ENCODE peak calls at places on chromosomes 16 and 17, in nine cellular contexts. One of them, this sample, is unnamed.

GRCh38 chr16:1524366-1524765 is 9.1 kb upstream of the TMEM204 start:
- DNase-seq in body of pancreas: no peak
- DNase-seq in IMR-90: no peak
- DNase-seq in fibroblast of lung: no peak
- DNase-seq in GM23338: no peak
- DNase-seq in suprapubic skin: no peak
- DNase-seq in PC-3: no peak
- DNase-seq in kidney: no peak
- DNase-seq in stomach: no peak
- DNase-seq in this sample: no peak

GRCh38 chr16:2154533-2155090 is 970 bp upstream of the TRAF7 start:
- DNase-seq in fibroblast of lung: peak
- DNase-seq in kidney: no peak
- DNase-seq in IMR-90: no peak
- DNase-seq in PC-3: no peak
- DNase-seq in suprapubic skin: no peak
- DNase-seq in body of pancreas: peak
- DNase-seq in GM23338: peak
- DNase-seq in stomach: no peak
- DNase-seq in this sample: no peak

GRCh38 chr17:3594056-3594810 is 15.0 kb downstream of the TRPV1 start:
- DNase-seq in suprapubic skin: no peak
- DNase-seq in stomach: no peak
- DNase-seq in GM23338: no peak
- DNase-seq in fibroblast of lung: peak
- DNase-seq in PC-3: peak
- DNase-seq in kidney: peak
- DNase-seq in body of pancreas: no peak
- DNase-seq in IMR-90: peak
- DNase-seq in this sample: peak

GRCh38 chr17:1561420-1562177 is 993 bp downstream of the PITPNA start:
- DNase-seq in PC-3: peak
- DNase-seq in fibroblast of lung: peak
- DNase-seq in GM23338: peak
- DNase-seq in stomach: no peak
- DNase-seq in body of pancreas: peak
- DNase-seq in IMR-90: no peak
- DNase-seq in suprapubic skin: no peak
- DNase-seq in kidney: peak
- DNase-seq in this sample: no peak

GRCh38 chr16:27085182-27085581 is 18.5 kb downstream of the C16orf82 start:
- DNase-seq in stomach: no peak
- DNase-seq in kidney: no peak
- DNase-seq in suprapubic skin: no peak
- DNase-seq in IMR-90: no peak
- DNase-seq in PC-3: no peak
- DNase-seq in body of pancreas: no peak
- DNase-seq in fibroblast of lung: no peak
- DNase-seq in GM23338: peak
- DNase-seq in this sample: no peak

GRCh38 chr16:62034236-62035114 is 1.8 kb downstream of the CDH8 start:
- DNase-seq in kidney: no peak
- DNase-seq in fibroblast of lung: no peak
- DNase-seq in suprapubic skin: no peak
- DNase-seq in GM23338: peak
- DNase-seq in stomach: no peak
- DNase-seq in body of pancreas: no peak
- DNase-seq in PC-3: no peak
- DNase-seq in IMR-90: no peak
- DNase-seq in this sample: no peak

GRCh38 chr16:101586-101985 is 23.6 kb downstream of the MPG start:
- DNase-seq in body of pancreas: no peak
- DNase-seq in stomach: no peak
- DNase-seq in PC-3: no peak
- DNase-seq in suprapubic skin: no peak
- DNase-seq in GM23338: no peak
- DNase-seq in fibroblast of lung: no peak
- DNase-seq in kidney: no peak
- DNase-seq in IMR-90: no peak
- DNase-seq in this sample: no peak

GRCh38 chr17:45341389-45342158 is 24.8 kb upstream of the MAP3K14 start:
- DNase-seq in IMR-90: peak
- DNase-seq in PC-3: peak
- DNase-seq in suprapubic skin: no peak
- DNase-seq in GM23338: peak
- DNase-seq in body of pancreas: no peak
- DNase-seq in kidney: peak
- DNase-seq in fibroblast of lung: peak
- DNase-seq in stomach: no peak
- DNase-seq in this sample: peak

GRCh38 chr17:43924558-43924957 is 17.2 kb upstream of the MPP2 start:
- DNase-seq in stomach: no peak
- DNase-seq in GM23338: no peak
- DNase-seq in kidney: no peak
- DNase-seq in body of pancreas: no peak
- DNase-seq in IMR-90: no peak
- DNase-seq in suprapubic skin: no peak
- DNase-seq in fibroblast of lung: no peak
- DNase-seq in PC-3: no peak
- DNase-seq in this sample: no peak

GRCh38 chr17:43416998-43417891 is 18.5 kb downstream of the ARL4D start:
- DNase-seq in IMR-90: peak
- DNase-seq in suprapubic skin: no peak
- DNase-seq in stomach: peak
- DNase-seq in kidney: peak
- DNase-seq in fibroblast of lung: peak
- DNase-seq in GM23338: no peak
- DNase-seq in PC-3: peak
- DNase-seq in body of pancreas: no peak
- DNase-seq in this sample: no peak

GRCh38 chr16:4830408-4830807 is 16.7 kb downstream of the GLYR1 start:
- DNase-seq in body of pancreas: no peak
- DNase-seq in IMR-90: no peak
- DNase-seq in kidney: no peak
- DNase-seq in GM23338: no peak
- DNase-seq in fibroblast of lung: no peak
- DNase-seq in PC-3: no peak
- DNase-seq in stomach: no peak
- DNase-seq in suprapubic skin: no peak
- DNase-seq in this sample: no peak

GRCh38 chr17:80858301-80859003 is 133.2 kb upstream of the CHMP6 start:
- DNase-seq in suprapubic skin: no peak
- DNase-seq in PC-3: no peak
- DNase-seq in IMR-90: peak
- DNase-seq in stomach: no peak
- DNase-seq in GM23338: no peak
- DNase-seq in kidney: no peak
- DNase-seq in fibroblast of lung: no peak
- DNase-seq in body of pancreas: no peak
- DNase-seq in this sample: no peak

GRCh38 chr16:785563-786535 is 2.3 kb downstream of the RPUSD1 start:
- DNase-seq in kidney: peak
- DNase-seq in fibroblast of lung: peak
- DNase-seq in GM23338: peak
- DNase-seq in IMR-90: peak
- DNase-seq in suprapubic skin: peak
- DNase-seq in PC-3: peak
- DNase-seq in stomach: peak
- DNase-seq in body of pancreas: peak
- DNase-seq in this sample: no peak

GRCh38 chr17:42895185-42895555 is 5.4 kb upstream of the G6PC1 start:
- DNase-seq in body of pancreas: peak
- DNase-seq in kidney: peak
- DNase-seq in fibroblast of lung: peak
- DNase-seq in suprapubic skin: no peak
- DNase-seq in GM23338: no peak
- DNase-seq in IMR-90: peak
- DNase-seq in stomach: peak
- DNase-seq in PC-3: peak
- DNase-seq in this sample: peak

GRCh38 chr16:75306102-75306762 is 54.8 kb upstream of the BCAR1 start:
- DNase-seq in body of pancreas: peak
- DNase-seq in stomach: peak
- DNase-seq in GM23338: no peak
- DNase-seq in kidney: no peak
- DNase-seq in PC-3: peak
- DNase-seq in suprapubic skin: no peak
- DNase-seq in IMR-90: peak
- DNase-seq in fibroblast of lung: peak
- DNase-seq in this sample: no peak

GRCh38 chr16:66435896-66436295 is 8.8 kb downstream of the BEAN1 start:
- DNase-seq in kidney: no peak
- DNase-seq in body of pancreas: no peak
- DNase-seq in fibroblast of lung: no peak
- DNase-seq in IMR-90: no peak
- DNase-seq in stomach: no peak
- DNase-seq in GM23338: no peak
- DNase-seq in PC-3: no peak
- DNase-seq in suprapubic skin: no peak
- DNase-seq in this sample: no peak

GRCh38 chr17:43900858-43901754 is 6.2 kb downstream of the MPP2 start:
- DNase-seq in body of pancreas: no peak
- DNase-seq in kidney: no peak
- DNase-seq in IMR-90: no peak
- DNase-seq in fibroblast of lung: no peak
- DNase-seq in PC-3: no peak
- DNase-seq in GM23338: peak
- DNase-seq in suprapubic skin: no peak
- DNase-seq in stomach: no peak
- DNase-seq in this sample: no peak

GRCh38 chr16:28317040-28317880 is 24.9 kb downstream of the SBK1 start:
- DNase-seq in kidney: peak
- DNase-seq in GM23338: peak
- DNase-seq in stomach: peak
- DNase-seq in suprapubic skin: no peak
- DNase-seq in fibroblast of lung: peak
- DNase-seq in PC-3: peak
- DNase-seq in body of pancreas: peak
- DNase-seq in IMR-90: peak
- DNase-seq in this sample: no peak

GRCh38 chr16:1332618-1333148 is 762 bp upstream of the BAIAP3 start:
- DNase-seq in kidney: no peak
- DNase-seq in GM23338: peak
- DNase-seq in fibroblast of lung: no peak
- DNase-seq in PC-3: no peak
- DNase-seq in stomach: no peak
- DNase-seq in suprapubic skin: no peak
- DNase-seq in IMR-90: no peak
- DNase-seq in body of pancreas: no peak
- DNase-seq in this sample: no peak

GRCh38 chr16:11580451-11581086 is 6.2 kb downstream of the LITAF start:
- DNase-seq in stomach: no peak
- DNase-seq in fibroblast of lung: no peak
- DNase-seq in GM23338: no peak
- DNase-seq in PC-3: no peak
- DNase-seq in body of pancreas: no peak
- DNase-seq in IMR-90: no peak
- DNase-seq in kidney: peak
- DNase-seq in suprapubic skin: no peak
- DNase-seq in this sample: no peak

GRCh38 chr16:55662641-55663040 is 6.9 kb downstream of the SLC6A2 start:
- DNase-seq in suprapubic skin: peak
- DNase-seq in body of pancreas: no peak
- DNase-seq in PC-3: no peak
- DNase-seq in GM23338: no peak
- DNase-seq in stomach: no peak
- DNase-seq in fibroblast of lung: no peak
- DNase-seq in kidney: no peak
- DNase-seq in IMR-90: no peak
- DNase-seq in this sample: peak

GRCh38 chr17:20995873-20996723 is 46.7 kb downstream of the USP22 start:
- DNase-seq in kidney: peak
- DNase-seq in fibroblast of lung: no peak
- DNase-seq in PC-3: no peak
- DNase-seq in suprapubic skin: no peak
- DNase-seq in body of pancreas: no peak
- DNase-seq in stomach: no peak
- DNase-seq in IMR-90: no peak
- DNase-seq in GM23338: no peak
- DNase-seq in this sample: no peak

GRCh38 chr16:68359398-68360191 is 48.8 kb downstream of the PRMT7 start:
- DNase-seq in body of pancreas: no peak
- DNase-seq in fibroblast of lung: no peak
- DNase-seq in stomach: no peak
- DNase-seq in IMR-90: no peak
- DNase-seq in suprapubic skin: no peak
- DNase-seq in kidney: no peak
- DNase-seq in GM23338: no peak
- DNase-seq in PC-3: no peak
- DNase-seq in this sample: no peak

GRCh38 chr16:83606486-83607030 is 201.2 kb upstream of the HSBP1 start:
- DNase-seq in body of pancreas: no peak
- DNase-seq in IMR-90: no peak
- DNase-seq in fibroblast of lung: no peak
- DNase-seq in kidney: no peak
- DNase-seq in PC-3: no peak
- DNase-seq in GM23338: peak
- DNase-seq in suprapubic skin: no peak
- DNase-seq in stomach: no peak
- DNase-seq in this sample: no peak
- TF ChIP-seq CTCF in body of pancreas: no peak
- TF ChIP-seq CTCF in IMR-90: no peak
- TF ChIP-seq CTCF in fibroblast of lung: no peak
- TF ChIP-seq CTCF in kidney: no peak
- TF ChIP-seq CTCF in PC-3: no peak
- TF ChIP-seq CTCF in GM23338: peak
- TF ChIP-seq CTCF in suprapubic skin: no peak
- TF ChIP-seq CTCF in stomach: no peak
- TF ChIP-seq CTCF in this sample: no peak

GRCh38 chr17:51701501-51701900 is 441.2 kb downstream of the UTP18 start:
- DNase-seq in PC-3: no peak
- DNase-seq in GM23338: no peak
- DNase-seq in kidney: no peak
- DNase-seq in fibroblast of lung: no peak
- DNase-seq in suprapubic skin: no peak
- DNase-seq in stomach: no peak
- DNase-seq in IMR-90: no peak
- DNase-seq in body of pancreas: no peak
- DNase-seq in this sample: no peak
- H3K4me3 ChIP-seq in PC-3: no peak
- H3K4me3 ChIP-seq in GM23338: no peak
- H3K4me3 ChIP-seq in kidney: no peak
- H3K4me3 ChIP-seq in fibroblast of lung: no peak
- H3K4me3 ChIP-seq in suprapubic skin: no peak
- H3K4me3 ChIP-seq in stomach: no peak
- H3K4me3 ChIP-seq in IMR-90: no peak
- H3K4me3 ChIP-seq in body of pancreas: no peak
- H3K4me3 ChIP-seq in this sample: no peak

GRCh38 chr17:64081802-64082799 is 47.8 kb downstream of the ERN1 start:
- DNase-seq in stomach: no peak
- DNase-seq in kidney: no peak
- DNase-seq in GM23338: no peak
- DNase-seq in body of pancreas: no peak
- DNase-seq in suprapubic skin: no peak
- DNase-seq in IMR-90: peak
- DNase-seq in fibroblast of lung: peak
- DNase-seq in PC-3: peak
- DNase-seq in this sample: peak
- TF ChIP-seq CTCF in stomach: no peak
- TF ChIP-seq CTCF in kidney: no peak
- TF ChIP-seq CTCF in GM23338: no peak
- TF ChIP-seq CTCF in body of pancreas: no peak
- TF ChIP-seq CTCF in suprapubic skin: no peak
- TF ChIP-seq CTCF in IMR-90: no peak
- TF ChIP-seq CTCF in fibroblast of lung: no peak
- TF ChIP-seq CTCF in PC-3: peak
- TF ChIP-seq CTCF in this sample: no peak

GRCh38 chr17:38427160-38427949 is 909 bp upstream of the ARHGAP23 start:
- DNase-seq in GM23338: no peak
- DNase-seq in IMR-90: no peak
- DNase-seq in fibroblast of lung: no peak
- DNase-seq in suprapubic skin: no peak
- DNase-seq in PC-3: no peak
- DNase-seq in kidney: no peak
- DNase-seq in stomach: no peak
- DNase-seq in body of pancreas: no peak
- DNase-seq in this sample: no peak
- H3K4me3 ChIP-seq in GM23338: peak
- H3K4me3 ChIP-seq in IMR-90: peak
- H3K4me3 ChIP-seq in fibroblast of lung: peak
- H3K4me3 ChIP-seq in suprapubic skin: peak
- H3K4me3 ChIP-seq in PC-3: peak
- H3K4me3 ChIP-seq in kidney: peak
- H3K4me3 ChIP-seq in stomach: peak
- H3K4me3 ChIP-seq in body of pancreas: no peak
- H3K4me3 ChIP-seq in this sample: peak

This sample was measured in HFF-Myc.